ENCODE peak calls at places on chromosomes 4 and X, in seven cellular contexts. One of them, this sample, is unnamed.

GRCh38 chr4:133081246-133081645 is 67.8 kb upstream of the PCDH10 start:
- DNase-seq in K562: no peak
- DNase-seq in GM12878: no peak
- DNase-seq in HL-60: no peak
- DNase-seq in Panc1: no peak
- DNase-seq in SK-N-SH: no peak
- DNase-seq in HepG2: peak
- DNase-seq in this sample: peak

GRCh38 chr4:53355919-53356521 is 9.8 kb downstream of the SCFD2 start:
- DNase-seq in HL-60: no peak
- DNase-seq in SK-N-SH: no peak
- DNase-seq in HepG2: no peak
- DNase-seq in K562: no peak
- DNase-seq in GM12878: no peak
- DNase-seq in Panc1: no peak
- DNase-seq in this sample: no peak

GRCh38 chr4:126611900-126612299 is 1020.9 kb upstream of the INTU start:
- DNase-seq in K562: no peak
- DNase-seq in HepG2: no peak
- DNase-seq in HL-60: no peak
- DNase-seq in SK-N-SH: no peak
- DNase-seq in Panc1: no peak
- DNase-seq in GM12878: no peak
- DNase-seq in this sample: no peak

GRCh38 chr4:182235016-182235415 is 8.2 kb upstream of the TENM3 start:
- DNase-seq in HepG2: no peak
- DNase-seq in HL-60: no peak
- DNase-seq in SK-N-SH: no peak
- DNase-seq in Panc1: no peak
- DNase-seq in GM12878: no peak
- DNase-seq in K562: no peak
- DNase-seq in this sample: no peak

GRCh38 chr4:169852481-169852880 is 94.7 kb upstream of the HPF1 start:
- DNase-seq in Panc1: no peak
- DNase-seq in HL-60: no peak
- DNase-seq in HepG2: no peak
- DNase-seq in K562: no peak
- DNase-seq in SK-N-SH: no peak
- DNase-seq in GM12878: no peak
- DNase-seq in this sample: no peak

GRCh38 chr4:116413222-116413621 is 672.2 kb downstream of the TRAM1L1 start:
- DNase-seq in GM12878: no peak
- DNase-seq in SK-N-SH: no peak
- DNase-seq in K562: no peak
- DNase-seq in HL-60: no peak
- DNase-seq in Panc1: no peak
- DNase-seq in HepG2: no peak
- DNase-seq in this sample: no peak

GRCh38 chr4:150960079-150960478 is 55.0 kb downstream of the LRBA start:
- DNase-seq in HL-60: no peak
- DNase-seq in Panc1: no peak
- DNase-seq in GM12878: no peak
- DNase-seq in SK-N-SH: peak
- DNase-seq in HepG2: peak
- DNase-seq in K562: peak
- DNase-seq in this sample: peak

GRCh38 chrX:107493141-107493540 is 43.7 kb downstream of the FRMPD3 start:
- DNase-seq in Panc1: no peak
- DNase-seq in K562: no peak
- DNase-seq in SK-N-SH: no peak
- DNase-seq in HepG2: no peak
- DNase-seq in GM12878: no peak
- DNase-seq in HL-60: no peak
- DNase-seq in this sample: no peak

GRCh38 chrX:137164329-137164728 is 130.5 kb upstream of the GPR101 start:
- DNase-seq in HepG2: no peak
- DNase-seq in SK-N-SH: no peak
- DNase-seq in K562: no peak
- DNase-seq in HL-60: no peak
- DNase-seq in GM12878: no peak
- DNase-seq in Panc1: no peak
- DNase-seq in this sample: no peak
- TF ChIP-seq REST in HepG2: no peak
- TF ChIP-seq REST in SK-N-SH: no peak
- TF ChIP-seq REST in K562: no peak
- TF ChIP-seq REST in HL-60: no peak
- TF ChIP-seq REST in GM12878: no peak
- TF ChIP-seq REST in Panc1: no peak
- TF ChIP-seq REST in this sample: no peak

GRCh38 chrX:151085207-151085606 is 91.2 kb upstream of the GPR50 start:
- DNase-seq in HL-60: no peak
- DNase-seq in HepG2: no peak
- DNase-seq in SK-N-SH: no peak
- DNase-seq in GM12878: no peak
- DNase-seq in K562: no peak
- DNase-seq in Panc1: no peak
- DNase-seq in this sample: no peak

GRCh38 chrX:151088221-151088620 is 88.2 kb upstream of the GPR50 start:
- DNase-seq in K562: no peak
- DNase-seq in HL-60: no peak
- DNase-seq in HepG2: no peak
- DNase-seq in Panc1: no peak
- DNase-seq in SK-N-SH: no peak
- DNase-seq in GM12878: no peak
- DNase-seq in this sample: no peak

GRCh38 chrX:151081016-151081415 is 95.4 kb upstream of the GPR50 start:
- DNase-seq in HL-60: no peak
- DNase-seq in SK-N-SH: no peak
- DNase-seq in K562: no peak
- DNase-seq in Panc1: no peak
- DNase-seq in GM12878: no peak
- DNase-seq in HepG2: no peak
- DNase-seq in this sample: peak

GRCh38 chrX:151084454-151084853 is 91.9 kb upstream of the GPR50 start:
- DNase-seq in K562: no peak
- DNase-seq in HepG2: no peak
- DNase-seq in HL-60: no peak
- DNase-seq in GM12878: no peak
- DNase-seq in SK-N-SH: no peak
- DNase-seq in Panc1: no peak
- DNase-seq in this sample: no peak

GRCh38 chrX:151082077-151082948 is 94.1 kb upstream of the GPR50 start:
- DNase-seq in SK-N-SH: peak
- DNase-seq in K562: peak
- DNase-seq in GM12878: no peak
- DNase-seq in Panc1: peak
- DNase-seq in HepG2: peak
- DNase-seq in HL-60: peak
- DNase-seq in this sample: peak
- TF ChIP-seq REST in SK-N-SH: no peak
- TF ChIP-seq REST in K562: no peak
- TF ChIP-seq REST in GM12878: no peak
- TF ChIP-seq REST in Panc1: no peak
- TF ChIP-seq REST in HepG2: no peak
- TF ChIP-seq REST in HL-60: no peak
- TF ChIP-seq REST in this sample: no peak

DNA sequence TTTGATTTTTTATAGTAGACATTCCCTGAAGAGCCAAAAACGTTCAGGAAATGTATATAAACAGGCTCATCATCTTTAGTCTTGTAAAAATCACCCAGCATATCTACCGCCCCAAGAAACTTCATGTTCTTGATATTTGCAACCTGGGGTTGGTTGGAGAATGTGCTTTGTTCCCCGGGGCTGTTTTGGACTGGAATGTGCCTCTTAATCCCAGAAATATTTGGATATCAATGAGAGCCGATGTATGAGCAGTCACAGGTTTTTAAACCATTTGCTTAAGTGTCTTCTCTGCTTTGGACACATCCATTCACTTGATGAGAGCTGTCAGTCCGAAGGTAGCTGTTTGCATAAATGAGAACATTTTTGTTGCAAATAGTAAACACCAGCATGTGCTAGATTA is 449.7 kb downstream of the PCDH7 start:
- DNase-seq in HepG2: no peak
- DNase-seq in HL-60: no peak
- DNase-seq in Panc1: no peak
- DNase-seq in K562: no peak
- DNase-seq in SK-N-SH: no peak
- DNase-seq in GM12878: no peak
- DNase-seq in this sample: no peak
- TF ChIP-seq REST in HepG2: no peak
- TF ChIP-seq REST in HL-60: no peak
- TF ChIP-seq REST in Panc1: no peak
- TF ChIP-seq REST in K562: no peak
- TF ChIP-seq REST in SK-N-SH: no peak
- TF ChIP-seq REST in GM12878: no peak
- TF ChIP-seq REST in this sample: no peak

DNA sequence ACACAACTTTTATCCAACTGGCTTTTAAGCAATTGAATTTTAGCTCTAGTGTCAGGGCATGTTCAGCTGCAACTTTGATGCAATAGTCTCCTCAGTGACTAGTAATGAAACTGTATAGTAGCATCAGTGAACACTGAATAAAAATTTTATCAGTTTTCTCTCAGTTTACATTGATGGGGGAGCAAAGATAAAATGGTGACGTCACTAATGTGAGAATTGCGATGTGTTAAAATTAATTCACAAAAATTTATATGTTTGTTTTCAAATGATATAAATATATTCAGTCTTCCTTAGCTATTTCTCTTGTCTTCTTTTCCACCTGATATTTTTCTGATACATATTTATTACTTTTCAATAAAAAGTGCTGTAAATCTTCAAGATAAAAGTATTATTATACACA is 508.8 kb upstream of the AGA start:
- DNase-seq in HL-60: no peak
- DNase-seq in K562: no peak
- DNase-seq in Panc1: no peak
- DNase-seq in GM12878: no peak
- DNase-seq in HepG2: no peak
- DNase-seq in SK-N-SH: no peak
- DNase-seq in this sample: no peak
- TF ChIP-seq REST in HL-60: no peak
- TF ChIP-seq REST in K562: no peak
- TF ChIP-seq REST in Panc1: no peak
- TF ChIP-seq REST in GM12878: no peak
- TF ChIP-seq REST in HepG2: no peak
- TF ChIP-seq REST in SK-N-SH: no peak
- TF ChIP-seq REST in this sample: no peak

GRCh38 chrX:68934922-68935321 is 106.1 kb downstream of the EFNB1 start:
- DNase-seq in HepG2: no peak
- DNase-seq in SK-N-SH: no peak
- DNase-seq in K562: no peak
- DNase-seq in GM12878: no peak
- DNase-seq in HL-60: no peak
- DNase-seq in Panc1: no peak
- DNase-seq in this sample: no peak

GRCh38 chrX:68935362-68935761 is 106.5 kb downstream of the EFNB1 start:
- DNase-seq in K562: no peak
- DNase-seq in SK-N-SH: no peak
- DNase-seq in HepG2: no peak
- DNase-seq in Panc1: no peak
- DNase-seq in GM12878: no peak
- DNase-seq in HL-60: no peak
- DNase-seq in this sample: no peak

GRCh38 chrX:68937581-68937980 is 108.8 kb downstream of the EFNB1 start:
- DNase-seq in SK-N-SH: no peak
- DNase-seq in GM12878: no peak
- DNase-seq in HepG2: no peak
- DNase-seq in Panc1: no peak
- DNase-seq in K562: no peak
- DNase-seq in HL-60: no peak
- DNase-seq in this sample: no peak

GRCh38 chrX:68936186-68936585 is 107.4 kb downstream of the EFNB1 start:
- DNase-seq in SK-N-SH: no peak
- DNase-seq in K562: no peak
- DNase-seq in GM12878: no peak
- DNase-seq in HepG2: no peak
- DNase-seq in Panc1: no peak
- DNase-seq in HL-60: no peak
- DNase-seq in this sample: no peak

GRCh38 chrX:68936608-68937007 is 107.8 kb downstream of the EFNB1 start:
- DNase-seq in HepG2: no peak
- DNase-seq in SK-N-SH: no peak
- DNase-seq in GM12878: no peak
- DNase-seq in Panc1: no peak
- DNase-seq in HL-60: no peak
- DNase-seq in K562: no peak
- DNase-seq in this sample: no peak
- TF ChIP-seq REST in HepG2: no peak
- TF ChIP-seq REST in SK-N-SH: no peak
- TF ChIP-seq REST in GM12878: no peak
- TF ChIP-seq REST in Panc1: no peak
- TF ChIP-seq REST in HL-60: no peak
- TF ChIP-seq REST in K562: no peak
- TF ChIP-seq REST in this sample: no peak

GRCh38 chrX:53398216-53398615 is 24.2 kb downstream of the SMC1A start:
- DNase-seq in SK-N-SH: no peak
- DNase-seq in HL-60: no peak
- DNase-seq in K562: no peak
- DNase-seq in Panc1: no peak
- DNase-seq in HepG2: no peak
- DNase-seq in GM12878: no peak
- DNase-seq in this sample: no peak

DNA sequence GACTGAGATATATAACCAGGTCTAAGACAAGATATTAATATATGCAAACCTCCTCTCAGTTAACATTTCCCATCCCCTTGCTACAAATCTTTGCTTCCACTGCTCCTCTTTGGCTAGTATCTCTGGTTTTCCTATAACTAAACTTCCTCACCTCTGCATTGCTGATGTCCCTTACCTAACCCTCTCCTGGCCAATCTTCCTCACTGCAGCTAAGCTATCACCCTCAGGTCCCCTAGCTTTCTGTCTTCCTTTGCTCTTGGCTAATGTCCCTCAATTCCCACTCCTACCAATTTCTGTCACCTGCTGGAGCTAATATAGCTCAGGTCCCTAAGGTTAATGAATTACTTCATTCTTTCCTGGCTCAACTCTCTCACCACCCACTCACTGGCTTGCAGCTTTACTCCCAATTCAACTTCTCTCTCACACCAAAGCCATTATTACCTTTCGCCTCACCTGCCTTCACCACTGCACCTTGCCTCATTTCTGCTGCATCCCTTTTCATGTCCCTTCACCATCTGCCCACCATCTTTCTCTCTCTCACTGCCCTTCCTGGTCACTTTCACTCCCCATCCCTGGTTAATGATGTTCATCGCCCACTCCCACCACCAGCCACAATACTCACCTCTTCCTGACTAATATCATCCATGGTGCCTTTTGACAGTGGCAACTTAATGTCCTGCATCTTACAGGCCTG is 26.7 kb downstream of the SMC1A start:
- DNase-seq in K562: no peak
- DNase-seq in SK-N-SH: no peak
- DNase-seq in HepG2: no peak
- DNase-seq in Panc1: no peak
- DNase-seq in HL-60: no peak
- DNase-seq in GM12878: no peak
- DNase-seq in this sample: no peak
- TF ChIP-seq REST in K562: no peak
- TF ChIP-seq REST in SK-N-SH: no peak
- TF ChIP-seq REST in HepG2: no peak
- TF ChIP-seq REST in Panc1: no peak
- TF ChIP-seq REST in HL-60: no peak
- TF ChIP-seq REST in GM12878: no peak
- TF ChIP-seq REST in this sample: no peak

This sample was measured in GM23338.